ENCODE peak calls at places on chromosomes 16 and 17, in six cellular contexts. U is upper lobe of right lung, H is hippocampal formation, I is WTC11, Q is GM20000, F is NCI-H774. R is an unnamed sample.

GRCh38 chr17:58402679-58403078 is 14.7 kb downstream of the RNF43 start:
- DNase-seq in U (no peak), H (no peak), I (peak), Q (no peak), F (no peak), R (no peak)

GRCh38 chr16:50567651-50568050 is 19.5 kb downstream of the NKD1 start:
- DNase-seq in U (no peak), H (no peak), I (no peak), Q (no peak), F (no peak), R (no peak)

GRCh38 chr16:70746040-70746707 is 54.8 kb downstream of the VAC14 start:
- DNase-seq in U (peak), H (no peak), I (no peak), Q (no peak), F (no peak), R (no peak)

GRCh38 chr17:74296548-74296936 is 22.5 kb downstream of the DNAI2 start:
- DNase-seq in U (no peak), H (peak), I (peak), Q (peak), F (peak), R (peak)

GRCh38 chr17:48617515-48618365 is 2.6 kb upstream of the HOXB8 start:
- DNase-seq in U (no peak), H (no peak), I (no peak), Q (no peak), F (no peak), R (no peak)

GRCh38 chr16:2752850-2753522 is 548 bp downstream of the SRRM2 start:
- DNase-seq in U (peak), H (peak), I (no peak), Q (peak), F (peak), R (peak)

GRCh38 chr16:4689864-4690704 is 3.3 kb upstream of the NUDT16L1 start:
- DNase-seq in U (peak), H (no peak), I (no peak), Q (no peak), F (no peak), R (no peak)

GRCh38 chr17:61729690-61730268 is 133.5 kb downstream of the BRIP1 start:
- DNase-seq in U (no peak), H (no peak), I (no peak), Q (no peak), F (no peak), R (no peak)

GRCh38 chr17:83200231-83200699 is 120.9 kb downstream of the METRNL start:
- DNase-seq in U (peak), H (no peak), I (peak), Q (no peak), F (no peak), R (peak)

GRCh38 chr17:79440251-79440650 is 170.6 kb downstream of the RBFOX3 start:
- DNase-seq in U (no peak), H (no peak), I (no peak), Q (no peak), F (no peak), R (no peak)

GRCh38 chr16:21184834-21185233 is 26.4 kb downstream of the LDAF1 start:
- DNase-seq in U (no peak), H (no peak), I (no peak), Q (no peak), F (no peak), R (peak)

GRCh38 chr17:40340880-40341807 is 23.4 kb downstream of the GJD3 start:
- DNase-seq in U (peak), H (peak), I (peak), Q (peak), F (peak), R (peak)